ENCODE peak calls at places on chromosomes 5 and 9, in seven cellular contexts. One of them, this sample, is unnamed.

GRCh38 chr9:122297512-122297911 is 32.8 kb downstream of the MRRF start:
- DNase-seq in B cell: no peak
- DNase-seq in tibial nerve: no peak
- DNase-seq in progenitor cell of endocrine pancreas: no peak
- DNase-seq in uterus: no peak
- DNase-seq in pancreas: no peak
- DNase-seq in fibroblast of mammary gland: no peak
- DNase-seq in this sample: no peak

GRCh38 chr5:40089269-40089668 is 590.4 kb upstream of the PTGER4 start:
- DNase-seq in B cell: no peak
- DNase-seq in tibial nerve: no peak
- DNase-seq in progenitor cell of endocrine pancreas: no peak
- DNase-seq in uterus: no peak
- DNase-seq in pancreas: no peak
- DNase-seq in fibroblast of mammary gland: peak
- DNase-seq in this sample: no peak

GRCh38 chr5:61467766-61468482 is 135.9 kb downstream of the ZSWIM6 start:
- DNase-seq in B cell: no peak
- DNase-seq in tibial nerve: no peak
- DNase-seq in progenitor cell of endocrine pancreas: no peak
- DNase-seq in uterus: no peak
- DNase-seq in pancreas: no peak
- DNase-seq in fibroblast of mammary gland: peak
- DNase-seq in this sample: no peak

GRCh38 chr9:76109953-76110352 is 219.5 kb downstream of the PCSK5 start:
- DNase-seq in B cell: no peak
- DNase-seq in tibial nerve: no peak
- DNase-seq in progenitor cell of endocrine pancreas: no peak
- DNase-seq in uterus: no peak
- DNase-seq in pancreas: no peak
- DNase-seq in fibroblast of mammary gland: peak
- DNase-seq in this sample: no peak

GRCh38 chr5:74994791-74995190 is 57.6 kb downstream of the GCNT4 start:
- DNase-seq in B cell: no peak
- DNase-seq in tibial nerve: no peak
- DNase-seq in progenitor cell of endocrine pancreas: no peak
- DNase-seq in uterus: no peak
- DNase-seq in pancreas: no peak
- DNase-seq in fibroblast of mammary gland: no peak
- DNase-seq in this sample: no peak

GRCh38 chr5:122313941-122314340 is 1.9 kb downstream of the SNCAIP start:
- DNase-seq in B cell: no peak
- DNase-seq in tibial nerve: no peak
- DNase-seq in progenitor cell of endocrine pancreas: no peak
- DNase-seq in uterus: no peak
- DNase-seq in pancreas: no peak
- DNase-seq in fibroblast of mammary gland: no peak
- DNase-seq in this sample: no peak

GRCh38 chr5:37886207-37886905 is 46.5 kb upstream of the GDNF start:
- DNase-seq in B cell: no peak
- DNase-seq in tibial nerve: no peak
- DNase-seq in progenitor cell of endocrine pancreas: no peak
- DNase-seq in uterus: no peak
- DNase-seq in pancreas: no peak
- DNase-seq in fibroblast of mammary gland: no peak
- DNase-seq in this sample: no peak

GRCh38 chr9:120445974-120446373 is 134.0 kb downstream of the CDK5RAP2 start:
- DNase-seq in B cell: no peak
- DNase-seq in tibial nerve: no peak
- DNase-seq in progenitor cell of endocrine pancreas: no peak
- DNase-seq in uterus: no peak
- DNase-seq in pancreas: no peak
- DNase-seq in fibroblast of mammary gland: no peak
- DNase-seq in this sample: no peak

GRCh38 chr9:126401107-126401506 is 74.5 kb downstream of the MVB12B start:
- DNase-seq in B cell: no peak
- DNase-seq in tibial nerve: no peak
- DNase-seq in progenitor cell of endocrine pancreas: no peak
- DNase-seq in uterus: no peak
- DNase-seq in pancreas: no peak
- DNase-seq in fibroblast of mammary gland: no peak
- DNase-seq in this sample: no peak

GRCh38 chr9:125990186-125990792 is 243.1 kb downstream of the PBX3 start:
- DNase-seq in B cell: no peak
- DNase-seq in tibial nerve: no peak
- DNase-seq in progenitor cell of endocrine pancreas: no peak
- DNase-seq in uterus: no peak
- DNase-seq in pancreas: no peak
- DNase-seq in fibroblast of mammary gland: no peak
- DNase-seq in this sample: no peak

GRCh38 chr5:142829821-142830220 is 59.6 kb downstream of the ARHGAP26 start:
- DNase-seq in B cell: no peak
- DNase-seq in tibial nerve: peak
- DNase-seq in progenitor cell of endocrine pancreas: no peak
- DNase-seq in uterus: no peak
- DNase-seq in pancreas: no peak
- DNase-seq in fibroblast of mammary gland: peak
- DNase-seq in this sample: no peak

GRCh38 chr5:7856855-7857254 is 5.9 kb upstream of the CFAP90 start:
- DNase-seq in B cell: peak
- DNase-seq in tibial nerve: no peak
- DNase-seq in progenitor cell of endocrine pancreas: no peak
- DNase-seq in uterus: no peak
- DNase-seq in pancreas: peak
- DNase-seq in fibroblast of mammary gland: peak
- DNase-seq in this sample: peak

GRCh38 chr5:171736976-171737848 is 48.4 kb upstream of the SMIM23 start:
- DNase-seq in B cell: no peak
- DNase-seq in tibial nerve: peak
- DNase-seq in progenitor cell of endocrine pancreas: no peak
- DNase-seq in uterus: peak
- DNase-seq in pancreas: peak
- DNase-seq in fibroblast of mammary gland: peak
- DNase-seq in this sample: no peak

GRCh38 chr5:134581241-134581981 is 51.2 kb downstream of the SAR1B start:
- DNase-seq in B cell: no peak
- DNase-seq in tibial nerve: no peak
- DNase-seq in progenitor cell of endocrine pancreas: no peak
- DNase-seq in uterus: peak
- DNase-seq in pancreas: no peak
- DNase-seq in fibroblast of mammary gland: no peak
- DNase-seq in this sample: no peak

GRCh38 chr9:20853866-20854265 is 169.8 kb downstream of the FOCAD start:
- DNase-seq in B cell: no peak
- DNase-seq in tibial nerve: no peak
- DNase-seq in progenitor cell of endocrine pancreas: no peak
- DNase-seq in uterus: no peak
- DNase-seq in pancreas: no peak
- DNase-seq in fibroblast of mammary gland: no peak
- DNase-seq in this sample: no peak

GRCh38 chr5:2261002-2261703 is 378.4 kb upstream of the IRX4 start:
- DNase-seq in B cell: no peak
- DNase-seq in tibial nerve: no peak
- DNase-seq in progenitor cell of endocrine pancreas: no peak
- DNase-seq in uterus: no peak
- DNase-seq in pancreas: no peak
- DNase-seq in fibroblast of mammary gland: no peak
- DNase-seq in this sample: no peak

GRCh38 chr5:565782-566445 is 41.7 kb upstream of the SLC9A3 start:
- DNase-seq in B cell: no peak
- DNase-seq in tibial nerve: no peak
- DNase-seq in progenitor cell of endocrine pancreas: no peak
- DNase-seq in uterus: no peak
- DNase-seq in pancreas: no peak
- DNase-seq in fibroblast of mammary gland: peak
- DNase-seq in this sample: no peak

GRCh38 chr5:17289681-17290619 is 72.5 kb downstream of the BASP1 start:
- DNase-seq in B cell: no peak
- DNase-seq in tibial nerve: no peak
- DNase-seq in progenitor cell of endocrine pancreas: no peak
- DNase-seq in uterus: no peak
- DNase-seq in pancreas: no peak
- DNase-seq in fibroblast of mammary gland: no peak
- DNase-seq in this sample: no peak

GRCh38 chr5:134430001-134430569 is 18.4 kb upstream of the CDKN2AIPNL start:
- DNase-seq in B cell: no peak
- DNase-seq in tibial nerve: no peak
- DNase-seq in progenitor cell of endocrine pancreas: no peak
- DNase-seq in uterus: no peak
- DNase-seq in pancreas: no peak
- DNase-seq in fibroblast of mammary gland: no peak
- DNase-seq in this sample: no peak

GRCh38 chr5:31106742-31107546 is 86.5 kb upstream of the CDH6 start:
- DNase-seq in B cell: no peak
- DNase-seq in tibial nerve: no peak
- DNase-seq in progenitor cell of endocrine pancreas: no peak
- DNase-seq in uterus: no peak
- DNase-seq in pancreas: no peak
- DNase-seq in fibroblast of mammary gland: peak
- DNase-seq in this sample: no peak

GRCh38 chr5:158354958-158355357 is 496.0 kb upstream of the CLINT1 start:
- DNase-seq in B cell: no peak
- DNase-seq in tibial nerve: no peak
- DNase-seq in progenitor cell of endocrine pancreas: no peak
- DNase-seq in uterus: no peak
- DNase-seq in pancreas: no peak
- DNase-seq in fibroblast of mammary gland: peak
- DNase-seq in this sample: no peak

GRCh38 chr9:22147818-22148573 is 138.9 kb upstream of the CDKN2B start:
- DNase-seq in B cell: no peak
- DNase-seq in tibial nerve: no peak
- DNase-seq in progenitor cell of endocrine pancreas: no peak
- DNase-seq in uterus: no peak
- DNase-seq in pancreas: no peak
- DNase-seq in fibroblast of mammary gland: peak
- DNase-seq in this sample: no peak

GRCh38 chr5:143880178-143880577 is 68.2 kb downstream of the HMHB1 start:
- DNase-seq in B cell: no peak
- DNase-seq in tibial nerve: no peak
- DNase-seq in progenitor cell of endocrine pancreas: no peak
- DNase-seq in uterus: no peak
- DNase-seq in pancreas: no peak
- DNase-seq in fibroblast of mammary gland: no peak
- DNase-seq in this sample: no peak

GRCh38 chr5:14444161-14444560 is 137.4 kb upstream of the OTULINL start:
- DNase-seq in B cell: no peak
- DNase-seq in tibial nerve: no peak
- DNase-seq in progenitor cell of endocrine pancreas: no peak
- DNase-seq in uterus: no peak
- DNase-seq in pancreas: no peak
- DNase-seq in fibroblast of mammary gland: no peak
- DNase-seq in this sample: no peak

GRCh38 chr9:29213374-29214161 is 1640.3 kb upstream of the C9orf72 start:
- DNase-seq in B cell: no peak
- DNase-seq in tibial nerve: no peak
- DNase-seq in progenitor cell of endocrine pancreas: peak
- DNase-seq in uterus: peak
- DNase-seq in pancreas: peak
- DNase-seq in fibroblast of mammary gland: no peak
- DNase-seq in this sample: peak

GRCh38 chr5:1792842-1793266 is 6.8 kb downstream of the MRPL36 start:
- DNase-seq in B cell: peak
- DNase-seq in tibial nerve: no peak
- DNase-seq in progenitor cell of endocrine pancreas: no peak
- DNase-seq in uterus: no peak
- DNase-seq in pancreas: no peak
- DNase-seq in fibroblast of mammary gland: peak
- DNase-seq in this sample: no peak

GRCh38 chr9:99012957-99013512 is 69.3 kb downstream of the COL15A1 start:
- DNase-seq in B cell: no peak
- DNase-seq in tibial nerve: no peak
- DNase-seq in progenitor cell of endocrine pancreas: no peak
- DNase-seq in uterus: no peak
- DNase-seq in pancreas: no peak
- DNase-seq in fibroblast of mammary gland: peak
- DNase-seq in this sample: no peak
- TF ChIP-seq CTCF in B cell: no peak
- TF ChIP-seq CTCF in tibial nerve: peak
- TF ChIP-seq CTCF in progenitor cell of endocrine pancreas: no peak
- TF ChIP-seq CTCF in uterus: peak
- TF ChIP-seq CTCF in pancreas: no peak
- TF ChIP-seq CTCF in fibroblast of mammary gland: peak
- TF ChIP-seq CTCF in this sample: no peak

GRCh38 chr9:100426532-100427365 is at the start of gene MSANTD3:
- DNase-seq in B cell: peak
- DNase-seq in tibial nerve: no peak
- DNase-seq in progenitor cell of endocrine pancreas: peak
- DNase-seq in uterus: peak
- DNase-seq in pancreas: peak
- DNase-seq in fibroblast of mammary gland: peak
- DNase-seq in this sample: peak
- TF ChIP-seq CTCF in B cell: no peak
- TF ChIP-seq CTCF in tibial nerve: peak
- TF ChIP-seq CTCF in progenitor cell of endocrine pancreas: peak
- TF ChIP-seq CTCF in uterus: peak
- TF ChIP-seq CTCF in pancreas: no peak
- TF ChIP-seq CTCF in fibroblast of mammary gland: no peak
- TF ChIP-seq CTCF in this sample: no peak

GRCh38 chr5:150119421-150120061 is 33.2 kb upstream of the CSF1R start:
- DNase-seq in B cell: no peak
- DNase-seq in tibial nerve: no peak
- DNase-seq in progenitor cell of endocrine pancreas: no peak
- DNase-seq in uterus: peak
- DNase-seq in pancreas: no peak
- DNase-seq in fibroblast of mammary gland: no peak
- DNase-seq in this sample: no peak
- TF ChIP-seq CTCF in B cell: no peak
- TF ChIP-seq CTCF in tibial nerve: peak
- TF ChIP-seq CTCF in progenitor cell of endocrine pancreas: no peak
- TF ChIP-seq CTCF in uterus: no peak
- TF ChIP-seq CTCF in pancreas: no peak
- TF ChIP-seq CTCF in fibroblast of mammary gland: no peak
- TF ChIP-seq CTCF in this sample: no peak

DNA sequence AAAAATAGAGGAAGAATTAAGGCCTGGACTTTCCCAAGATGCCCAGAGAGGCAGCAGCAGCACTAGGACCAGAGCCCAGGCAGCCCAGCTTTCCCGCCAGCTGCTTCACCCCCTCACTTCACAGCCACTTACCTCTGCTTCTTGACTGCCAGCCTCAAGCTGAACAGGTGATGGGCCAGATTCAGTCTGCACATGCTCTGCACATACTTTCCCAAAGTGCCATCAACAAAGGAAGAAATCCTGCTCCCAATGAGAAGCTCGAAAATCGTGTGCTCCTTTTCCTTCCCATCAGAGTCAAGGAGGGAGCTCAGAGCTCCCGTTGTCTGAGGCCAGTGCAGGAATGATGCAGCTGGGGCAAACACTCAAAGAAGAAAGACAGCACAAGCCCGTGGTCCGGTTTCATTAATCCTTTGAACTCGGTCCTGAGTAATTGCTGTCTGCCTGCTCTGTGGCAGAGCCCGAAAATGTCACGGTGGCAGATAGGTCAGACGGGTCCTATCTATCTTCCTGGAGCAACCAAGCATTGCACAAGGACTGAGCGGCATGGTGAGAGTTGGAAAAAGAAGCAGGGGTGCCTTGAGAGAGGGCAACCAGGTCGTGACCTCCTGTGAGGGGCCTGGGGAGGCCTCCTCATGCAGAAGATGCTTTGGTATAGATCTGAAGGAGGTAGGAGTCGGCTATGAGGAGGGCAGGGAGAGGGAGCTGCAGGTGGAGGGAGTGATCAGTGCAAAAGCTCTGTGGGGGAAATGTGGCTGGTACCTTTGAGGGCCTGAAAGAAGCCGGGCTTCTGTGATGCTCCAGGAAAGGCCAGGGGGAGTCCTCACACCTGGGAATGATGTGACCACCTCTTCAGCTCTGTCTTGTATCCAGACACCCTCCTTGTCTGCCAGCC is 3.8 kb upstream of the SLC25A48 start:
- DNase-seq in B cell: no peak
- DNase-seq in tibial nerve: no peak
- DNase-seq in progenitor cell of endocrine pancreas: no peak
- DNase-seq in uterus: no peak
- DNase-seq in pancreas: no peak
- DNase-seq in fibroblast of mammary gland: no peak
- DNase-seq in this sample: no peak
- TF ChIP-seq CTCF in B cell: no peak
- TF ChIP-seq CTCF in tibial nerve: no peak
- TF ChIP-seq CTCF in progenitor cell of endocrine pancreas: no peak
- TF ChIP-seq CTCF in uterus: no peak
- TF ChIP-seq CTCF in pancreas: no peak
- TF ChIP-seq CTCF in fibroblast of mammary gland: no peak
- TF ChIP-seq CTCF in this sample: peak

This sample was measured in endothelial cell.